ENCODE peak calls at places on chromosomes 1 and 21, in eight cellular contexts. One of them, this sample, is unnamed.

GRCh38 chr1:229842302-229843255 is 216.5 kb downstream of the URB2 start:
- DNase-seq in upper lobe of right lung: no peak
- DNase-seq in ascending aorta: no peak
- DNase-seq in PC-9: no peak
- DNase-seq in A549: no peak
- DNase-seq in HFFc6: no peak
- DNase-seq in psoas muscle: no peak
- DNase-seq in heart left ventricle: no peak
- DNase-seq in this sample: no peak

GRCh38 chr1:147292012-147292411 is 49.5 kb downstream of the CHD1L start:
- DNase-seq in upper lobe of right lung: no peak
- DNase-seq in ascending aorta: no peak
- DNase-seq in PC-9: no peak
- DNase-seq in A549: no peak
- DNase-seq in HFFc6: peak
- DNase-seq in psoas muscle: no peak
- DNase-seq in heart left ventricle: no peak
- DNase-seq in this sample: no peak

GRCh38 chr1:210790196-210790595 is 343.8 kb downstream of the KCNH1 start:
- DNase-seq in upper lobe of right lung: no peak
- DNase-seq in ascending aorta: no peak
- DNase-seq in PC-9: no peak
- DNase-seq in A549: no peak
- DNase-seq in HFFc6: no peak
- DNase-seq in psoas muscle: no peak
- DNase-seq in heart left ventricle: no peak
- DNase-seq in this sample: no peak

GRCh38 chr1:53573931-53574330 is 114.7 kb downstream of the DMRTB1 start:
- DNase-seq in upper lobe of right lung: peak
- DNase-seq in ascending aorta: no peak
- DNase-seq in PC-9: no peak
- DNase-seq in A549: no peak
- DNase-seq in HFFc6: no peak
- DNase-seq in psoas muscle: no peak
- DNase-seq in heart left ventricle: no peak
- DNase-seq in this sample: no peak

GRCh38 chr1:168321945-168322344 is 41.3 kb downstream of the TBX19 start:
- DNase-seq in upper lobe of right lung: no peak
- DNase-seq in ascending aorta: no peak
- DNase-seq in PC-9: no peak
- DNase-seq in A549: no peak
- DNase-seq in HFFc6: peak
- DNase-seq in psoas muscle: no peak
- DNase-seq in heart left ventricle: no peak
- DNase-seq in this sample: no peak

GRCh38 chr21:34022557-34023335 is 50.6 kb upstream of the MRPS6 start:
- DNase-seq in upper lobe of right lung: no peak
- DNase-seq in ascending aorta: no peak
- DNase-seq in PC-9: no peak
- DNase-seq in A549: no peak
- DNase-seq in HFFc6: no peak
- DNase-seq in psoas muscle: no peak
- DNase-seq in heart left ventricle: no peak
- DNase-seq in this sample: no peak

GRCh38 chr1:228905579-228905978 is 170.3 kb downstream of the RHOU start:
- DNase-seq in upper lobe of right lung: no peak
- DNase-seq in ascending aorta: no peak
- DNase-seq in PC-9: no peak
- DNase-seq in A549: no peak
- DNase-seq in HFFc6: no peak
- DNase-seq in psoas muscle: no peak
- DNase-seq in heart left ventricle: no peak
- DNase-seq in this sample: no peak

GRCh38 chr1:184695023-184695422 is 59.6 kb downstream of the EDEM3 start:
- DNase-seq in upper lobe of right lung: no peak
- DNase-seq in ascending aorta: no peak
- DNase-seq in PC-9: no peak
- DNase-seq in A549: no peak
- DNase-seq in HFFc6: no peak
- DNase-seq in psoas muscle: no peak
- DNase-seq in heart left ventricle: no peak
- DNase-seq in this sample: no peak

GRCh38 chr1:82921759-82922158 is 1077.2 kb downstream of the TTLL7 start:
- DNase-seq in upper lobe of right lung: no peak
- DNase-seq in ascending aorta: no peak
- DNase-seq in PC-9: no peak
- DNase-seq in A549: no peak
- DNase-seq in HFFc6: no peak
- DNase-seq in psoas muscle: no peak
- DNase-seq in heart left ventricle: no peak
- DNase-seq in this sample: no peak

GRCh38 chr1:38026592-38027200 is 14.2 kb downstream of the UTP11 start:
- DNase-seq in upper lobe of right lung: peak
- DNase-seq in ascending aorta: no peak
- DNase-seq in PC-9: peak
- DNase-seq in A549: peak
- DNase-seq in HFFc6: peak
- DNase-seq in psoas muscle: peak
- DNase-seq in heart left ventricle: no peak
- DNase-seq in this sample: peak

GRCh38 chr1:36773827-36774541 is 260.3 kb downstream of the GRIK3 start:
- DNase-seq in upper lobe of right lung: no peak
- DNase-seq in ascending aorta: no peak
- DNase-seq in PC-9: no peak
- DNase-seq in A549: no peak
- DNase-seq in HFFc6: no peak
- DNase-seq in psoas muscle: no peak
- DNase-seq in heart left ventricle: no peak
- DNase-seq in this sample: no peak

GRCh38 chr1:10803971-10804820 is 7.8 kb upstream of the CASZ1 start:
- DNase-seq in upper lobe of right lung: peak
- DNase-seq in ascending aorta: no peak
- DNase-seq in PC-9: peak
- DNase-seq in A549: no peak
- DNase-seq in HFFc6: no peak
- DNase-seq in psoas muscle: no peak
- DNase-seq in heart left ventricle: no peak
- DNase-seq in this sample: no peak

GRCh38 chr1:967466-968343 is 1.4 kb downstream of the PLEKHN1 start:
- DNase-seq in upper lobe of right lung: no peak
- DNase-seq in ascending aorta: no peak
- DNase-seq in PC-9: peak
- DNase-seq in A549: no peak
- DNase-seq in HFFc6: no peak
- DNase-seq in psoas muscle: peak
- DNase-seq in heart left ventricle: no peak
- DNase-seq in this sample: no peak

GRCh38 chr1:970973-971730 is 4.9 kb downstream of the PLEKHN1 start:
- DNase-seq in upper lobe of right lung: no peak
- DNase-seq in ascending aorta: no peak
- DNase-seq in PC-9: no peak
- DNase-seq in A549: no peak
- DNase-seq in HFFc6: no peak
- DNase-seq in psoas muscle: no peak
- DNase-seq in heart left ventricle: peak
- DNase-seq in this sample: no peak

GRCh38 chr1:970242-970972 is 4.1 kb downstream of the PLEKHN1 start:
- DNase-seq in upper lobe of right lung: no peak
- DNase-seq in ascending aorta: no peak
- DNase-seq in PC-9: no peak
- DNase-seq in A549: no peak
- DNase-seq in HFFc6: no peak
- DNase-seq in psoas muscle: no peak
- DNase-seq in heart left ventricle: no peak
- DNase-seq in this sample: no peak

GRCh38 chr1:971751-972506 is 5.6 kb downstream of the PLEKHN1 start:
- DNase-seq in upper lobe of right lung: no peak
- DNase-seq in ascending aorta: no peak
- DNase-seq in PC-9: no peak
- DNase-seq in A549: no peak
- DNase-seq in HFFc6: no peak
- DNase-seq in psoas muscle: no peak
- DNase-seq in heart left ventricle: peak
- DNase-seq in this sample: peak

GRCh38 chr1:969260-969855 is 3.1 kb downstream of the PLEKHN1 start:
- DNase-seq in upper lobe of right lung: no peak
- DNase-seq in ascending aorta: no peak
- DNase-seq in PC-9: no peak
- DNase-seq in A549: no peak
- DNase-seq in HFFc6: no peak
- DNase-seq in psoas muscle: no peak
- DNase-seq in heart left ventricle: no peak
- DNase-seq in this sample: no peak
- TF ChIP-seq CTCF in upper lobe of right lung: no peak
- TF ChIP-seq CTCF in ascending aorta: no peak
- TF ChIP-seq CTCF in PC-9: no peak
- TF ChIP-seq CTCF in A549: no peak
- TF ChIP-seq CTCF in HFFc6: no peak
- TF ChIP-seq CTCF in psoas muscle: no peak
- TF ChIP-seq CTCF in heart left ventricle: no peak
- TF ChIP-seq CTCF in this sample: no peak

GRCh38 chr1:206963740-206964139 is 6.5 kb downstream of the FCAMR start:
- DNase-seq in upper lobe of right lung: no peak
- DNase-seq in ascending aorta: no peak
- DNase-seq in PC-9: no peak
- DNase-seq in A549: no peak
- DNase-seq in HFFc6: no peak
- DNase-seq in psoas muscle: no peak
- DNase-seq in heart left ventricle: no peak
- DNase-seq in this sample: no peak
- TF ChIP-seq CTCF in upper lobe of right lung: no peak
- TF ChIP-seq CTCF in ascending aorta: no peak
- TF ChIP-seq CTCF in PC-9: no peak
- TF ChIP-seq CTCF in A549: no peak
- TF ChIP-seq CTCF in HFFc6: no peak
- TF ChIP-seq CTCF in psoas muscle: no peak
- TF ChIP-seq CTCF in heart left ventricle: no peak
- TF ChIP-seq CTCF in this sample: no peak

GRCh38 chr1:161267332-161267731 is 8.8 kb downstream of the PCP4L1 start:
- DNase-seq in upper lobe of right lung: no peak
- DNase-seq in ascending aorta: no peak
- DNase-seq in PC-9: no peak
- DNase-seq in A549: no peak
- DNase-seq in HFFc6: no peak
- DNase-seq in psoas muscle: no peak
- DNase-seq in heart left ventricle: no peak
- DNase-seq in this sample: no peak
- TF ChIP-seq CTCF in upper lobe of right lung: no peak
- TF ChIP-seq CTCF in ascending aorta: no peak
- TF ChIP-seq CTCF in PC-9: no peak
- TF ChIP-seq CTCF in A549: no peak
- TF ChIP-seq CTCF in HFFc6: no peak
- TF ChIP-seq CTCF in psoas muscle: no peak
- TF ChIP-seq CTCF in heart left ventricle: no peak
- TF ChIP-seq CTCF in this sample: no peak

GRCh38 chr21:17554619-17555472 is 42.0 kb downstream of the CXADR start:
- DNase-seq in upper lobe of right lung: no peak
- DNase-seq in ascending aorta: no peak
- DNase-seq in PC-9: no peak
- DNase-seq in A549: peak
- DNase-seq in HFFc6: no peak
- DNase-seq in psoas muscle: no peak
- DNase-seq in heart left ventricle: no peak
- DNase-seq in this sample: peak
- TF ChIP-seq CTCF in upper lobe of right lung: peak
- TF ChIP-seq CTCF in ascending aorta: no peak
- TF ChIP-seq CTCF in PC-9: peak
- TF ChIP-seq CTCF in A549: peak
- TF ChIP-seq CTCF in HFFc6: peak
- TF ChIP-seq CTCF in psoas muscle: peak
- TF ChIP-seq CTCF in heart left ventricle: peak
- TF ChIP-seq CTCF in this sample: peak

GRCh38 chr21:43832158-43832550 is 32.9 kb upstream of the AGPAT3 start:
- DNase-seq in upper lobe of right lung: no peak
- DNase-seq in ascending aorta: no peak
- DNase-seq in PC-9: no peak
- DNase-seq in A549: no peak
- DNase-seq in HFFc6: no peak
- DNase-seq in psoas muscle: no peak
- DNase-seq in heart left ventricle: no peak
- DNase-seq in this sample: no peak

GRCh38 chr21:43829575-43830119 is 35.4 kb upstream of the AGPAT3 start:
- DNase-seq in upper lobe of right lung: no peak
- DNase-seq in ascending aorta: no peak
- DNase-seq in PC-9: no peak
- DNase-seq in A549: no peak
- DNase-seq in HFFc6: no peak
- DNase-seq in psoas muscle: no peak
- DNase-seq in heart left ventricle: no peak
- DNase-seq in this sample: no peak

GRCh38 chr21:43826623-43826974 is 37.2 kb downstream of the RRP1 start:
- DNase-seq in upper lobe of right lung: no peak
- DNase-seq in ascending aorta: no peak
- DNase-seq in PC-9: no peak
- DNase-seq in A549: no peak
- DNase-seq in HFFc6: no peak
- DNase-seq in psoas muscle: no peak
- DNase-seq in heart left ventricle: no peak
- DNase-seq in this sample: no peak

GRCh38 chr21:43827015-43827611 is 37.7 kb downstream of the RRP1 start:
- DNase-seq in upper lobe of right lung: no peak
- DNase-seq in ascending aorta: no peak
- DNase-seq in PC-9: peak
- DNase-seq in A549: no peak
- DNase-seq in HFFc6: peak
- DNase-seq in psoas muscle: peak
- DNase-seq in heart left ventricle: no peak
- DNase-seq in this sample: no peak

DNA sequence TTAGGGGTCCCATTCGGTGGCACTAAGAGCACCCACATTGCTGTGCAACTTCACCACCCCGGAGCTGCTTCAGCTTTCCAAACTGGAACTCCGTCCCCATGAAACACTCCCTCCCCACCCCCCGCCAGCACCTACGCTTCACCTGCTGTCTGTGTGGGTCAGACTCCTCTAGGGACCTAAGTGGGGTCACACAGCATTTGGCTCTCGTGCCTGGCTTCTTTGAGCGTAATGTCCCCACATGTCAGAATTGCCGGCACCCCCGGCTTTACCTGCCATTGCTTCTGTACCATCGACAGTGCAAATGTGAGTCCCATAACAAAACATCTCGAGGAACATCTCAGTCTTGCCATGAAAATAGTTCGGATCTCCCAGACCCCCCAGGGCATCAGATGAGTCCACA is 35.9 kb upstream of the AGPAT3 start:
- DNase-seq in upper lobe of right lung: no peak
- DNase-seq in ascending aorta: no peak
- DNase-seq in PC-9: no peak
- DNase-seq in A549: no peak
- DNase-seq in HFFc6: no peak
- DNase-seq in psoas muscle: no peak
- DNase-seq in heart left ventricle: no peak
- DNase-seq in this sample: no peak
- TF ChIP-seq CTCF in upper lobe of right lung: no peak
- TF ChIP-seq CTCF in ascending aorta: no peak
- TF ChIP-seq CTCF in PC-9: no peak
- TF ChIP-seq CTCF in A549: no peak
- TF ChIP-seq CTCF in HFFc6: no peak
- TF ChIP-seq CTCF in psoas muscle: no peak
- TF ChIP-seq CTCF in heart left ventricle: no peak
- TF ChIP-seq CTCF in this sample: no peak

This sample was measured in endothelial cell.